ENCODE peak calls at places on chromosomes 6 and 20, in seven cellular contexts. E is GM06990, K is uterus, W is heart left ventricle, L is A549, G is AG10803, Y is fibroblast of the aortic adventitia. P is an unnamed sample.

GRCh38 chr6:161242779-161243693 is 30.8 kb downstream of the AGPAT4 start:
- DNase-seq in K (no peak), E (no peak), G (peak; percentile 93), Y (peak; percentile 36), W (no peak), L (no peak), P (peak; percentile 24)

GRCh38 chr6:137217801-137218472 is 1.2 kb downstream of the IFNGR1 start:
- DNase-seq in W (peak; percentile 44), E (no peak), Y (peak; percentile 52), L (no peak), K (no peak), G (peak; percentile 52), P (peak; percentile 48)

GRCh38 chr20:13183005-13183404 is 38.1 kb upstream of the ISM1 start:
- DNase-seq in Y (no peak), G (no peak), L (no peak), K (no peak), E (no peak), W (no peak), P (no peak)

GRCh38 chr20:48157970-48158369 is 372.7 kb upstream of the SULF2 start:
- DNase-seq in G (no peak), W (no peak), Y (no peak), K (peak; percentile 72), L (no peak), E (no peak), P (peak; percentile 24)

GRCh38 chr6:138103876-138104275 is 3.3 kb downstream of the PERP start:
- DNase-seq in G (no peak), E (no peak), W (no peak), L (no peak), Y (no peak), K (no peak), P (peak; percentile 57)

GRCh38 chr6:34414999-34415858 is 10.6 kb downstream of the RPS10 start:
- DNase-seq in W (peak; percentile 48), Y (peak; percentile 93), E (no peak), G (peak; percentile 84), K (peak; percentile 42), L (peak; percentile 76), P (peak; percentile 71)

GRCh38 chr6:166621114-166621540 is 5.9 kb downstream of the RPS6KA2 start:
- DNase-seq in E (no peak), K (no peak), Y (no peak), L (no peak), W (no peak), G (no peak), P (peak; percentile 33)

GRCh38 chr20:43893930-43894329 is 20.7 kb upstream of the TOX2 start:
- DNase-seq in E (no peak), Y (peak; percentile 33), L (no peak), G (no peak), K (no peak), W (no peak), P (peak; percentile 80)

GRCh38 chr6:76682842-76683241 is 610.4 kb upstream of the IMPG1 start:
- DNase-seq in K (no peak), Y (peak; percentile 17), L (peak; percentile 2), W (no peak), E (no peak), G (no peak), P (peak; percentile 30)

GRCh38 chr6:20559924-20560551 is 25.8 kb downstream of the CDKAL1 start:
- DNase-seq in Y (peak; percentile 48), L (no peak), G (peak; percentile 33), W (no peak), E (no peak), K (no peak), P (no peak)

GRCh38 chr6:101117397-101118185 is 236.5 kb upstream of the ASCC3 start:
- DNase-seq in L (peak; percentile 4), K (no peak), E (no peak), Y (peak; percentile 18), W (no peak), G (no peak), P (no peak)

GRCh38 chr6:142853244-142854180 is 91.5 kb downstream of the HIVEP2 start:
- DNase-seq in E (no peak), Y (no peak), K (no peak), L (no peak), G (peak; percentile 36), W (no peak), P (peak; percentile 81)

GRCh38 chr6:135506270-135506997 is 8.9 kb upstream of the AHI1 start:
- DNase-seq in W (no peak), E (peak; percentile 19), L (peak; percentile 69), K (no peak), Y (peak; percentile 82), G (peak; percentile 56), P (peak; percentile 60)

GRCh38 chr6:15508363-15509330 is 154.2 kb downstream of the DTNBP1 start:
- DNase-seq in E (no peak), L (no peak), W (no peak), Y (no peak), G (no peak), K (no peak), P (no peak)

GRCh38 chr6:44649365-44650025 is 262.0 kb downstream of the CDC5L start:
- DNase-seq in G (peak; percentile 69), L (no peak), W (no peak), E (no peak), Y (peak; percentile 86), K (no peak), P (no peak)

GRCh38 chr6:28335564-28336283 is at the start of gene ZSCAN31:
- DNase-seq in E (peak; percentile 82), Y (peak; percentile 98), L (peak; percentile 94), G (peak; percentile 95), K (peak; percentile 96), W (peak; percentile 98), P (peak; percentile 98)

GRCh38 chr20:34201531-34201930 is 39.7 kb upstream of the ASIP start:
- DNase-seq in L (no peak), W (no peak), G (no peak), E (no peak), K (no peak), Y (no peak), P (no peak)

GRCh38 chr20:32189691-32190607 is 17.6 kb downstream of the PLAGL2 start:
- DNase-seq in K (peak; percentile 44), E (peak; percentile 45), Y (peak; percentile 29), G (peak; percentile 47), W (peak; percentile 56), L (no peak), P (peak; percentile 30)

GRCh38 chr20:46665602-46666001 is 14.3 kb upstream of the SLC13A3 start:
- DNase-seq in E (no peak), W (no peak), G (no peak), K (no peak), Y (no peak), L (no peak), P (no peak)

GRCh38 chr20:939606-940005 is 23.5 kb upstream of the ANGPT4 start:
- DNase-seq in Y (no peak), W (no peak), L (no peak), K (no peak), G (no peak), E (no peak), P (no peak)

GRCh38 chr20:933024-933423 is 16.9 kb upstream of the ANGPT4 start:
- DNase-seq in E (no peak), K (no peak), L (no peak), W (no peak), G (no peak), Y (no peak), P (no peak)

GRCh38 chr20:931401-931800 is 15.3 kb upstream of the ANGPT4 start:
- DNase-seq in K (no peak), L (peak; percentile 42), Y (no peak), W (no peak), E (no peak), G (no peak), P (no peak)

DNA sequence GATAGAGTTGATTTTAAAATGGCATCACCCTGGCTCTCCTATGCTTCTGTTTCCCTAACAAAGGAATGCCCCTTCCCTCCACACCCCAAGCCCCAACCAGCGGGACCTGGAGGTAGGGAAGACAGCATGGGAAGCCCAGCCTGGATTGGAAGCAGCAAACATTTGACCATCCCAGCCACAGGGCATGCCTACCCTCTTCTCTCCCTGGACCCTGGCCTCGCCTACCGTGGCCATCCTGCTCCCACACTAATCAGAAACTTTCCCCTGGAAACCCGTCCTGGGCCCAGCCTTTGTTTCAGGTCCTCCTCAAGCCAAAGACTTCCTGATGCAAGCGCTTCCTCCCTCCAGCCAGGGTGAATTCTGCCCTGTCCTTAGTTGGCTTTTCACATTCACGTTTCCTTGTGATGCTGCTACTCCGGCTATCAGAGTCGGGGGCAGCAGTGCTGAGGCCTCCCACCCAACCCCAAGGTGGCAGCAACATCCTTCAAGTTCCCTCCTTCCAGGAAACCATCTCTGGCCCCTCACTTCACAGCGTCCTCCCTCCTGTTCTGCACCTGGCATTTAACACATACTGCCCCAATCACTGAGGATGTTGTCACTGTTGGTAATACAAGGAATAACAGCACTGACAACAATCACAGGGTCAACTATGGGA is 18.2 kb upstream of the ANGPT4 start:
- DNase-seq in L (no peak), Y (no peak), E (no peak), K (no peak), W (no peak), G (no peak), P (no peak)
- TF ChIP-seq CTCF in L (no peak), Y (no peak), E (no peak), K (no peak), W (no peak), G (no peak), P (no peak)

GRCh38 chr6:132763269-132763668 is 5.6 kb upstream of the VNN2 start:
- DNase-seq in E (peak; percentile 19), L (no peak), K (no peak), W (no peak), G (no peak), Y (no peak), P (no peak)
- H3K4me3 ChIP-seq in E (peak overlapping the region; percentile 59), L (no peak overlapping the region), K (no peak overlapping the region), W (peak overlapping the region; percentile 7), G (no peak overlapping the region), Y (no peak overlapping the region), P (no peak overlapping the region)

DNA sequence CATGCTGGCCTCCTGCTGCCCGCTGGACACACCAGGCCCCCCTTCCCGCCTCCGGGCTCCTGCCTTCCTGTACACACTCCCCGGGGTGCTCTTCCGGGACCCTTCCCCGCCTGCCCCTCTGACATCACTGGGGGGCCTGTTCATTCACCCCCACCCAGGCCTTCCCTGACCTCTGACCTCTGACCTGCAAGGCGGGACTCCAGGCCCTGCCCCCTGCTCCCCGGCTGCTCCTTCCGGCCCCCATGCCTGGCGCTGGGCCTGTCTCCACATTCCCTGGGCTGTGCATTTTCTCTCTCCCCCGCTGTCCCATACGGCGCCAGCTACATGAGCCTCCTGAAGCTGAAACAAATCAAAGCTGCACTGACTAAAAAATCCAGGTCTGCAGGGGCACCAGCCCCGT is 71.6 kb upstream of the GATA5 start:
- DNase-seq in W (no peak), L (no peak), E (no peak), G (no peak), Y (no peak), K (no peak), P (no peak)
- TF ChIP-seq CTCF in W (no peak), L (no peak), E (no peak), G (no peak), Y (no peak), K (no peak), P (no peak)

DNA sequence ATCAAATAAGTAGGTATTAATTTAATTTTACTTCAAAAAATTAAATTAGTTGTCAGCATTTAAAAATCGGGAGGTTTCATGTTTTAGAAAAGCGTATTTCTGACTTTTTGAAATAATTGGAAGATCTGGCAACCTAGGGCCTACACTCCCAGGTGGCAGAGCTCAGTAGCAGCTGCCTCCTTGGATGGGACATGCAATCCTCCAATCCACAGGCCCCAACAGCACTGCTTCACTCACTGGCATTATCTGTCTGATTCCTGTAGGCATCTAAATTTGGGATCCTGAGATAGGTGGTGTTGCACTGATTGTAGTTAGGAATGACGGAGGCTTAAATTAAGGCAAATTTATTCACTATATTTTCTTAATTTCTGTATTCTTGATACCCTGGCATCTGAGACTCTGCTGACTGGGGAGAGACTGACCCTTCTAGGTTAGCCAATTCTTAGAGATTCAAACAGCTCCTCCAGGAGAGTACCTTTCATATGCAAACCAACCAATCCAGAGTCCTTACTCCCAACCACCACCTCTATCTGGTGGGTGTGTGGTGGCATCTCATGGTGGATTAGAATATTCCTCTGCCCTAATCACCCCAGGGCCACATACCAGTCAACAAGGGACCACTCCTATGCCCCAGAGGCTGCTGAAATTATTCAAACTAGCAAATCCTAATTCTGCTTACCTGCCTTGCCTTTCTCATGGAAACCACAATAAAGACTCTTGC is 146.6 kb upstream of the GLP1R start:
- DNase-seq in E (no peak), W (no peak), G (no peak), Y (no peak), K (no peak), L (no peak), P (no peak)
- H3K4me3 ChIP-seq in E (no peak overlapping the region), W (no peak overlapping the region), G (no peak overlapping the region), Y (no peak overlapping the region), K (no peak overlapping the region), L (no peak overlapping the region), P (no peak overlapping the region)